ENCODE peak calls at places on chromosomes 4 and X, in five cellular contexts. B is GM12878, T is HCT116, M is A549, E is K562. R is an unnamed sample.

GRCh38 chrX:153526801-153527599 is 9.6 kb downstream of the ATP2B3 start:
- DNase-seq in M (no peak), B (no peak), E (no peak), T (no peak), R (no peak)

GRCh38 chr4:69731261-69731660 is 29.2 kb downstream of the SULT1B1 start:
- DNase-seq in E (no peak), T (no peak), B (no peak), M (no peak), R (no peak)

GRCh38 chr4:113759696-113760093 is 1.8 kb downstream of the CAMK2D start:
- DNase-seq in B (no peak), E (no peak), T (no peak), M (no peak), R (no peak)

GRCh38 chr4:155909615-155910226 is 6.2 kb downstream of the TDO2 start:
- DNase-seq in B (no peak), M (no peak), T (no peak), E (no peak), R (no peak)

GRCh38 chr4:147526272-147526654 is 45.4 kb downstream of the EDNRA start:
- DNase-seq in M (no peak), E (no peak), T (no peak), B (no peak), R (no peak)

GRCh38 chrX:1316527-1316926 is 20.1 kb upstream of the IL3RA start:
- DNase-seq in M (no peak), E (no peak), T (no peak), B (no peak), R (peak)

GRCh38 chr4:1636490-1637211 is 47.5 kb downstream of the FAM53A start:
- DNase-seq in E (no peak), T (no peak), B (no peak), M (no peak), R (no peak)

GRCh38 chr4:1644906-1645657 is 39.0 kb downstream of the FAM53A start:
- DNase-seq in M (no peak), B (no peak), T (no peak), E (no peak), R (no peak)

GRCh38 chr4:6942238-6942800 is 32.7 kb downstream of the TBC1D14 start:
- DNase-seq in E (peak), M (peak), T (peak), B (peak), R (peak)
- H3K4me3 ChIP-seq in E (peak), M (no peak), T (peak), B (peak), R (no peak)

GRCh38 chr4:8778760-8779159 is 92.9 kb downstream of the HMX1 start:
- DNase-seq in T (no peak), B (no peak), E (no peak), M (no peak), R (no peak)

GRCh38 chr4:8780596-8781368 is 90.9 kb downstream of the HMX1 start:
- DNase-seq in B (no peak), T (no peak), E (no peak), M (no peak), R (no peak)

GRCh38 chr4:8778301-8778700 is 93.3 kb downstream of the HMX1 start:
- DNase-seq in B (no peak), E (no peak), M (no peak), T (no peak), R (no peak)

GRCh38 chr4:8780086-8780485 is 91.6 kb downstream of the HMX1 start:
- DNase-seq in B (no peak), E (no peak), T (no peak), M (no peak), R (no peak)

GRCh38 chr4:8779371-8779988 is 92.2 kb downstream of the HMX1 start:
- DNase-seq in B (no peak), M (no peak), T (no peak), E (no peak), R (no peak)
- TF ChIP-seq MAX in B (no peak), M (no peak), T (no peak), E (no peak), R (no peak)

DNA sequence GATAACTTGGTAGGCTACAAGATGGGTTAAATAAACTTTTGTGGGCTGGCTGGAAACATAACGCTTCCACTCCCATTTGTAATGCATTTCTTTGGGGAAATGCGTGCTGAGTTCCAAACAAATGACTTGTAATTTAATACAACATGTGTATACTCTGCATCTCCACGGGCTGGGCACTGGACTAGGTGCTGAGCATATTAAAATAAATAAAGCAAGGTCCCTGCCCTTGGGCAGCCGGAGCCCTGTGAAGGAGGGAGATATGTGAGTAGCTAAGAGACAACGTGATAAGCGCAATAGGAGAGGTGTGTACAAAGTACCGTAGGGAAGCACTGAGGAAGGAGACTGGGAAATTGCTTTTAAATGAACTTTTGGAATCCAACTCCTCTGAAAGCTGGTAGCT is 147.2 kb upstream of the RBPJ start:
- DNase-seq in E (no peak), M (no peak), T (no peak), B (no peak), R (no peak)
- TF ChIP-seq POLR2A in E (no peak), M (no peak), T (no peak), B (no peak), R (no peak)

DNA sequence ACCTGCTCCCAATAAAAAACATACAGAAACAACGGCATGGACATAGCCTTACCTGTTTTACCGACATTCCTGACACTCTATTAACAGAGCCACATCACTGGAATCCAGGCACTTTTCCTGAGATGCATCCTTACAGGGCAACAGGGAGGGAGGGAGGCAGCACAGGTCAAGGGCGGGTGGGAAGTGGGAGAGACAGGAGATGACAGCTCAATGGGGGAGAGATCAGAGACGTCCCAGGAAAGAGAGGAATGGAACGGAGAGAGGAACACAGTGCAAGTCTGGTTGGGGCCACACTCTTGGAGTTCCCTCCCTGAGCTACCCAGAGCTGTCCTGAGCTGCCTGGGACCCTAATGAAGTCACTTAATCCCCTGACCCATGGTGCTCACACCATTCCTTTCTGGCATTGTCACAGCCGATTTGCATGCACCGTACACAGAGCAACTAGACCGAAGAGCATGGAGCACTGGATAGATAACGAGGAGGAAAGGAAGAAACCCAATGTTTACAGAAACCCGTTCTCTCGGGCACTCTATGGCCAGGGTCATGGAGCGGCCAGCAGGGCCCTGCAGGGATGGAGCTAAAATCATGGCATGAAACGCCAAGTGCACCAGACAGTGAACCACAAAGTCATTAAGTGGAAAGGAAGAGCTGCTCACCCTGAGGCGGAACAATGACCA is 93.1 kb downstream of the NSUN7 start:
- DNase-seq in B (no peak), M (no peak), E (no peak), T (no peak), R (no peak)
- H3K4me3 ChIP-seq in B (no peak), M (no peak), E (no peak), T (no peak), R (no peak)

DNA sequence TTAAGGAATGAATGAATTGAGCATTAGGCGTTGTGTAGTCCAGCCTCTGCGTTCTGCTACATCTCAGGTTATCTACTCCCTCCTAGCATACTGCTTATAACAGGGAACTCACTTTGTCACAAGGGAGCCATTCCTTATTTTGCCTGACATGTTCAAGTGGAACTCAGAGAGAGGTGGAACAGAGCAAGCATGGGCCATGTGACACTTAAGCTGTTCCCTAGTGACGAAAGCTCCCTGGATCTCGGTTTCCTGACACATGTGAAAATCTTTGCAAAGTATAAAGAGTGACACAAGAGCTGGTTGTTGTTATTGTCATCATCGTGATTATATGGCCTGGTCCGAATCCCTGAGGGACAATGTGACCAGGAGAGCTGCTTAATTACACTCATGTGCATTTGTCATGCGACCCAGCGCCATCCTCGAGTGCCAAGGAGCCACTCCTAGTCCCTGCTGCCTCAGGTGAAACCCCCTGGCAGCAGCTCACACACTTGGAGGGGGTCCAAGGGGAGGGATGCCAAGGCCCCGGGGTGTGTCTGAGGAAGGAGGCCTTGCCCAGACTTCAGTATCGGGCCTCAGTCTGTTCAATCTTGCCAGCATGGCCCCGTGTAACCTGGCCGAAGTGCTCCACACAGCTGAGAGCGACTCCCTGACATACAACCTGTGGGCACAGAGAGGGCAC is 98.5 kb upstream of the MAP3K15 start:
- DNase-seq in B (no peak), E (no peak), M (no peak), T (no peak), R (no peak)
- TF ChIP-seq MAX in B (no peak), E (no peak), M (no peak), T (no peak), R (no peak)

DNA sequence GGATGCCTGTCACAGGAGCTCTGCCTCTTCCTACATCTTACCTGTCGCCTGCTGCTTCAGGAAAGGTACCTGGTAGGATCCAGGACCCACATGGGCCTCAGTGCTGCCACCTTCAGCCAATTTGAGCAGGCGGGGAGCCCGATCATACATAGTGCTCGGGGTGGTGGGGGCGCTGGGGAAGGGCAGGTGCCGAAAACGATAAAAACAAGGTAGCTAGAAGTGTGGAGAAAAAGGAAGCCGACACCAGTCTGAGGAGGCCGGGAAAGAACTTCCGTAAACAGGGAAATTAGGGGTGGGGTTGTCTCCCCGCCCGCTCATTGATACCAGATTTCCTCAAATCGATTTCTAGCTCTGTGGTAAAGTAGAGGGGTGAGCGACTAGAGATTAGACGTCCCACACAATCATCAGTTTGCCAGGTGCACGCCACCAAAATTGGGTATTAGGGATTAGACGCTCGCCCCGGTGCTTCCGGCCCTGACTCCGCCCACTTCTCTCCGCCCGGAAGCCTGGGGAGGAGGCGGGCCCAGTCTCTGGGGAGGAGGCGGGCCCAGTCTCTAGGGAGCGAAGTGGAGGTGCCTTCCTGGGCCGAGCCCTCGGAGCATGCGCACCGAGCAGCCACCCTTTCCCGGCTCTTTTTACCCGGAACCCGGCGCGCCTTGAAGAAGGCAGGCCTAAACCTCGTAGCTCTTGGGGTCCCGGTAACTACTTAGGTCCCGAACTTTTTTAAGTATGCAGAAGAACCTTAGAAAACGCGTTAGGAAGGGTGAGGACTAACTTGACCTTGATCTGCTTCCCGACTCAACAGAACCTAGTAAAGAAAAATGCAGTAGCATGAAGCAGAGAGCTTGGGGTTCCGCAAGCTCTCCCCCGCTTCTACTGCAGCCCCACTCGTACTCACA is at the start of gene STPG2:
- DNase-seq in B (peak), T (peak), M (peak), E (peak), R (peak)
- TF ChIP-seq POLR2A in B (peak), T (peak), M (peak), E (no peak), R (peak)

GRCh38 chr4:40662962-40663604 is 33.4 kb upstream of the RBM47 start:
- DNase-seq in B (peak), E (no peak), T (no peak), M (peak), R (no peak)
- H3K4me3 ChIP-seq in B (peak), E (no peak), T (no peak), M (peak), R (no peak)

R was measured in NB4.